ENCODE peak calls at places on chromosomes 16 and 17, in four cellular contexts. S, G, X and C are unnamed samples.

GRCh38 chr17:75812096-75813001 is 27.7 kb downstream of the UNK start:
- DNase-seq in S (no peak), G (no peak), X (peak; percentile 43), C (no peak)

GRCh38 chr16:88535181-88535856 is 34.9 kb upstream of the ZC3H18 start:
- DNase-seq in S (no peak), G (no peak), X (peak; percentile 43), C (no peak)

GRCh38 chr17:47948706-47949196 is 7.4 kb downstream of the PNPO start:
- DNase-seq in S (peak; percentile 16), G (peak; percentile 85), X (peak; percentile 94), C (peak; percentile 67)

GRCh38 chr17:51118330-51119195 is 2.1 kb downstream of the SPAG9 start:
- DNase-seq in S (no peak), G (peak; percentile 90), X (peak; percentile 95), C (peak; percentile 19)

GRCh38 chr16:16041196-16041892 is 91.9 kb downstream of the ABCC1 start:
- DNase-seq in S (no peak), G (no peak), X (no peak), C (no peak)

GRCh38 chr16:30820952-30821421 is 34.0 kb upstream of the ZNF629 start:
- DNase-seq in S (no peak), G (no peak), X (no peak), C (no peak)

GRCh38 chr17:2214887-2215615 is 88.5 kb downstream of the SMG6 start:
- DNase-seq in S (peak; percentile 75), G (no peak), X (no peak), C (no peak)

GRCh38 chr17:79993390-79994221 is 42.1 kb downstream of the TBC1D16 start:
- DNase-seq in S (peak; percentile 87), G (peak; percentile 59), X (peak; percentile 92), C (no peak)

GRCh38 chr17:15233022-15233805 is 31.9 kb downstream of the PMP22 start:
- DNase-seq in S (peak; percentile 71), G (no peak), X (no peak), C (peak; percentile 60)

GRCh38 chr16:87740441-87740840 is 25.3 kb downstream of the KLHDC4 start:
- DNase-seq in S (no peak), G (no peak), X (no peak), C (peak; percentile 11)

GRCh38 chr16:53209489-53209888 is 154.7 kb downstream of the CHD9 start:
- DNase-seq in S (no peak), G (no peak), X (no peak), C (no peak)

GRCh38 chr17:34451313-34451712 is 88.3 kb upstream of the CCL1 start:
- DNase-seq in S (no peak), G (no peak), X (no peak), C (no peak)

GRCh38 chr17:73196500-73196899 is 3.6 kb downstream of the COG1 start:
- DNase-seq in S (no peak), G (peak; percentile 64), X (peak; percentile 65), C (peak; percentile 50)

GRCh38 chr17:56786989-56787482 is 46.7 kb downstream of the C17orf67 start:
- DNase-seq in S (peak; percentile 84), G (no peak), X (no peak), C (peak; percentile 72)

GRCh38 chr17:50986989-50987660 is 121.0 kb upstream of the TOB1 start:
- DNase-seq in S (peak; percentile 47), G (no peak), X (no peak), C (no peak)

GRCh38 chr17:39676198-39676819 is 8.1 kb downstream of the PNMT start:
- DNase-seq in S (no peak), G (no peak), X (no peak), C (no peak)

GRCh38 chr17:57970706-57971105 is 15.5 kb upstream of the CUEDC1 start:
- DNase-seq in S (peak; percentile 79), G (no peak), X (no peak), C (no peak)

GRCh38 chr16:49855280-49855821 is 561 bp downstream of the ZNF423 start:
- DNase-seq in S (peak; percentile 66), G (peak; percentile 92), X (peak; percentile 92), C (peak; percentile 72)

GRCh38 chr16:2952679-2953078 is 11.4 kb upstream of the KREMEN2 start:
- DNase-seq in S (no peak), G (no peak), X (no peak), C (no peak)

GRCh38 chr16:71974068-71974818 is 26.0 kb downstream of the PKD1L3 start:
- DNase-seq in S (no peak), G (no peak), X (no peak), C (no peak)

GRCh38 chr17:63529711-63530556 is 6.8 kb downstream of the KCNH6 start:
- DNase-seq in S (no peak), G (no peak), X (no peak), C (no peak)

GRCh38 chr17:48639136-48639535 is 13.0 kb upstream of the HOXB9 start:
- DNase-seq in S (no peak), G (no peak), X (no peak), C (peak; percentile 29)

GRCh38 chr16:52630711-52631110 is 83.8 kb upstream of the TOX3 start:
- DNase-seq in S (no peak), G (no peak), X (no peak), C (no peak)

GRCh38 chr16:48446534-48446920 is 61.3 kb upstream of the SIAH1 start:
- DNase-seq in S (no peak), G (no peak), X (no peak), C (peak; percentile 26)

DNA sequence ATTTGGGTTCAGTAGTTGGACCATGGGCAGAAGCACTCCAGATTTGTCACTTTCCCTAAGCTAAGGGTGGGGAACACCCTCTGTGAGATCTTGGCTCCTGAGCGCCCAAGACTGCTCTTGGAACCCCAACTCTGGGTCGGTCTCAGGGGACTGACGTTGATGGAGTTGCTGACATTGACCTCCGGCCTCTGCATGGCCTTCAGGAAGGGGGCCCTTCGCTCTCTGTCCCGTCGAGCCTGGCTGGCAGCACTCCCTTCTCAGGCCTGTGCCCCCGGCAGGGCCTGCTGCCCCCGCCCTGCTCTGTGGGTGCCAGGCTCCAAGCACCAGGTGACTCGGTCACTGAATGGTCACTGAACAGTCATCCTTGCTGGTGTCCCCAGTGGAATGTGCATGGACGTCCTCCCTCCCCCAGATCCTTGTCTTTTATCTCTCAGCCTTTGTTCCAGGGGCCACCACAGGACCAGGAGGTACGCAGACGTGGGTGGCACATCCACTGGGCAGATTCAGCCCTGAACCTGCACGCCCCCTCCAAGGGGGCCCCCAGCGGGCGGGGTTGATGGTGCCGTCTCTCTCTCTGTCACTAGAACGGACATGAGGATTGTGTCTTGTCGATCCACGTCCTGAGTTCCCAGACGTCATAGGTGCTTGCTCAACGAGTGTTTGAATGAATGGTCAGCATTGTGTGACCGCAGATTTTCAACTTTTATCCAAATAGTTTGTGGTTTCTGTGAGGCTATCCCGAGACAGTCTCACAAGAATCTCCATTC is 314.5 kb downstream of the SEC14L1 start:
- DNase-seq in S (no peak), G (no peak), X (no peak), C (no peak)
- H3K4me3 ChIP-seq in S (no peak overlapping the region), G (no peak overlapping the region), X (no peak overlapping the region), C (no peak overlapping the region)

GRCh38 chr16:77647726-77648125 is 74.6 kb upstream of the NUDT7 start:
- DNase-seq in S (no peak), G (no peak), X (no peak), C (no peak)
- H3K4me3 ChIP-seq in S (no peak overlapping the region), G (no peak overlapping the region), X (no peak overlapping the region), C (no peak overlapping the region)

DNA sequence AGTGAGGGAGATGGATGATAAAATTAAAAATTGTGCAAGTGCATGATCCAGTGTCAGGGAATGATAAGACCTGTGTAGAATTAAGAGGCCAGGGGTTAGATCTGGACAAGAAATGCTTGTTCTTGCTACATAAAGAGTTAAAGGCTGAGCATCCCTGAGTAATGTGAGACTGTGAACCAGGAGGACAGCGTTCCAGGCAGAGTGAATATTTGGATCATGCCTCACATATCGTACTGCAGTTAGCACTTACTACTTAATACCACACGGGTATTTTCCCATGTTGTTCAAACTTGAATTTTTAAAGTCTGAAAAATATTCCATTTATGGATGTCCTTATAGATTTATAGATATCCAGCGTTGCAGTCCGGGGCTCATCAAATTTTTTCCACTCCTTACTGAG is 535.6 kb upstream of the HSBP1 start:
- DNase-seq in S (peak; percentile 36), G (no peak), X (no peak), C (no peak)
- H3K4me3 ChIP-seq in S (no peak overlapping the region), G (no peak overlapping the region), X (no peak overlapping the region), C (no peak overlapping the region)

GRCh38 chr17:36951390-36951789 is 2.6 kb downstream of the AATF start:
- DNase-seq in S (no peak), G (no peak), X (no peak), C (no peak)
- H3K4me3 ChIP-seq in S (no peak overlapping the region), G (no peak overlapping the region), X (no peak overlapping the region), C (no peak overlapping the region)

GRCh38 chr16:85234310-85235235 is 122.3 kb upstream of the CIBAR2 start:
- DNase-seq in S (peak; percentile 78), G (no peak), X (no peak), C (peak; percentile 88)
- H3K4me3 ChIP-seq in S (peak overlapping the region; percentile 44), G (peak overlapping the region; percentile 12), X (no peak overlapping the region), C (peak overlapping the region; percentile 22)

GRCh38 chr16:85912271-85912974 is 13.5 kb downstream of the IRF8 start:
- DNase-seq in S (peak; percentile 20), G (no peak), X (no peak), C (no peak)
- H3K4me3 ChIP-seq in S (no peak overlapping the region), G (no peak overlapping the region), X (no peak overlapping the region), C (no peak overlapping the region)